ENCODE peak calls at places on chromosomes 13 and 19, in eight cellular contexts. C, Y, G, P, V, W, U and K are unnamed samples.

GRCh38 chr13:22915442-22916082 is 265.2 kb upstream of the SGCG start:
- DNase-seq in C (peak; percentile 17), Y (no peak), G (peak; percentile 49), P (peak; percentile 43), V (peak; percentile 38), W (peak; percentile 36), U (peak; percentile 40), K (peak; percentile 30)

GRCh38 chr19:46296722-46297431 is at the start of gene HIF3A:
- DNase-seq in C (no peak), Y (no peak), G (peak; percentile 86), P (peak; percentile 74), V (peak; percentile 61), W (peak; percentile 66), U (peak; percentile 78), K (peak; percentile 72)

GRCh38 chr19:55305491-55305890 is 19.6 kb downstream of the TMEM150B start:
- DNase-seq in C (no peak), Y (peak; percentile 32), G (peak; percentile 52), P (peak; percentile 40), V (no peak), W (peak; percentile 36), U (peak; percentile 39), K (peak; percentile 66)

GRCh38 chr19:33622809-33623511 is 1.2 kb downstream of the CHST8 start:
- DNase-seq in C (no peak), Y (no peak), G (no peak), P (no peak), V (no peak), W (no peak), U (no peak), K (peak; percentile 49)

GRCh38 chr19:55474269-55475265 is 1.9 kb upstream of the ZNF628 start:
- DNase-seq in C (no peak), Y (no peak), G (no peak), P (no peak), V (no peak), W (no peak), U (no peak), K (no peak)

GRCh38 chr13:88063741-88064140 is 392.6 kb downstream of the SLITRK5 start:
- DNase-seq in C (no peak), Y (no peak), G (no peak), P (no peak), V (no peak), W (no peak), U (no peak), K (no peak)

GRCh38 chr19:29882719-29883105 is 59.3 kb upstream of the URI1 start:
- DNase-seq in C (no peak), Y (no peak), G (no peak), P (no peak), V (no peak), W (no peak), U (no peak), K (no peak)

GRCh38 chr13:38395505-38395803 is 45.8 kb downstream of the UFM1 start:
- DNase-seq in C (no peak), Y (no peak), G (no peak), P (no peak), V (no peak), W (no peak), U (no peak), K (no peak)

GRCh38 chr19:31351212-31352193 is 2.3 kb upstream of the TSHZ3 start:
- DNase-seq in C (peak; percentile 63), Y (peak; percentile 13), G (peak; percentile 65), P (no peak), V (peak; percentile 38), W (no peak), U (no peak), K (no peak)

GRCh38 chr13:100068532-100068931 is 20.4 kb upstream of the PCCA start:
- DNase-seq in C (no peak), Y (no peak), G (no peak), P (no peak), V (no peak), W (no peak), U (no peak), K (no peak)

GRCh38 chr19:11137542-11138384 is 17.8 kb downstream of the SPC24 start:
- DNase-seq in C (peak; percentile 84), Y (peak; percentile 45), G (peak; percentile 90), P (peak; percentile 80), V (peak; percentile 89), W (peak; percentile 88), U (peak; percentile 77), K (peak; percentile 93)
- H3K4me3 ChIP-seq in C (peak overlapping the region; percentile 12), Y (peak overlapping the region; percentile 61), G (peak overlapping the region; percentile 32), P (peak overlapping the region; percentile 10), V (peak overlapping the region; percentile 46), W (no peak overlapping the region), U (peak overlapping the region; percentile 29), K (peak overlapping the region; percentile 26)

GRCh38 chr19:1582201-1582600 is 10.5 kb downstream of the MBD3 start:
- DNase-seq in C (no peak), Y (no peak), G (no peak), P (no peak), V (no peak), W (no peak), U (no peak), K (no peak)
- H3K36me3 ChIP-seq in C (peaks cover 54% of the 10 kb centered on the region), Y (peaks cover 13% of the 10 kb centered on the region), G (no peaks in the 10 kb centered on the region), P (no peaks in the 10 kb centered on the region), V (peaks cover 72% of the 10 kb centered on the region), W (peaks cover 12% of the 10 kb centered on the region), U (peaks cover 79% of the 10 kb centered on the region), K (peaks cover 84% of the 10 kb centered on the region)

GRCh38 chr13:33639640-33640080 is 178.3 kb upstream of the RFC3 start:
- DNase-seq in C (no peak), Y (no peak), G (no peak), P (no peak), V (no peak), W (no peak), U (no peak), K (no peak)

GRCh38 chr13:33637978-33638743 is 179.8 kb upstream of the RFC3 start:
- DNase-seq in C (peak; percentile 49), Y (no peak), G (no peak), P (no peak), V (no peak), W (no peak), U (no peak), K (no peak)

GRCh38 chr13:33639158-33639557 is 178.8 kb upstream of the RFC3 start:
- DNase-seq in C (peak; percentile 44), Y (no peak), G (peak; percentile 76), P (peak; percentile 36), V (no peak), W (peak; percentile 30), U (no peak), K (no peak)

GRCh38 chr13:33642374-33643065 is 175.4 kb upstream of the RFC3 start:
- DNase-seq in C (peak; percentile 72), Y (no peak), G (peak; percentile 77), P (no peak), V (peak; percentile 54), W (peak; percentile 58), U (no peak), K (no peak)

DNA sequence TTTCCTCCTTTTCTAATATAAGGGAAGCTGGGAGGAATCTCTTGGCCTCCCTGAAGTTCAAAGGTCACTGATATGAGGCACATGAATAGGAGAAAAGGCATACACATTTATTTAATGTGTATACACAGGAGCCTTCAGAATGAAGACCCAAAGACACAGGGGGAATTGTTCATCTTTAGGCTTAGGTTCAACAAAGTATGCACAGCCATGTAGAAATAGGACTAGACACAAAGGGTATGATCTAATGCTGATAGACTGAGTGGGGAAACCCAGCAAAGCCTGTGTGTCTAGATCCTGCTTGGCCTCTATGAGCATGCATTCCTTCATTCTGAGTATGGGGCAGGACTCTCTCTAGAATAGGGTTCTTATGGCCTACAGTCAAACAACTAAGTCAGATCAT is 177.1 kb upstream of the RFC3 start:
- DNase-seq in C (peak; percentile 18), Y (no peak), G (no peak), P (no peak), V (no peak), W (no peak), U (no peak), K (no peak)
- H3K4me1 ChIP-seq in C (peaks cover 25% of the 10 kb centered on the region), Y (no peaks in the 10 kb centered on the region), G (peaks cover 42% of the 10 kb centered on the region), P (no peaks in the 10 kb centered on the region), V (peaks cover 32% of the 10 kb centered on the region), W (peaks cover 29% of the 10 kb centered on the region), U (peaks cover 16% of the 10 kb centered on the region), K (no peaks in the 10 kb centered on the region)

GRCh38 chr13:29901714-29902631 is 51.6 kb upstream of the UBL3 start:
- DNase-seq in C (peak; percentile 97), Y (peak; percentile 60), G (no peak), P (peak; percentile 66), V (peak; percentile 21), W (peak; percentile 33), U (no peak), K (peak; percentile 32)
- H3K4me3 ChIP-seq in C (no peak overlapping the region), Y (peak overlapping the region; percentile 47), G (no peak overlapping the region), P (no peak overlapping the region), V (peak overlapping the region; percentile 33), W (no peak overlapping the region), U (no peak overlapping the region), K (no peak overlapping the region)